ENCODE peak calls at places on chromosome 15, in five cellular contexts. One of them, this sample, is unnamed.

GRCh38 chr15:28984421-28985375 is 98.9 kb downstream of the APBA2 start:
- DNase-seq in endothelial cell of umbilical vein: no peak
- DNase-seq in Peyer's patch: no peak
- DNase-seq in A549: no peak
- DNase-seq in transverse colon: no peak
- DNase-seq in this sample: no peak

GRCh38 chr15:49471733-49472132 is 48.7 kb downstream of the FGF7 start:
- DNase-seq in endothelial cell of umbilical vein: no peak
- DNase-seq in transverse colon: peak; percentile 8
- DNase-seq in Peyer's patch: no peak
- DNase-seq in A549: no peak
- DNase-seq in this sample: no peak

GRCh38 chr15:81326466-81327212 is 2.7 kb upstream of the STARD5 start:
- DNase-seq in endothelial cell of umbilical vein: no peak
- DNase-seq in Peyer's patch: no peak
- DNase-seq in transverse colon: no peak
- DNase-seq in A549: no peak
- DNase-seq in this sample: no peak

GRCh38 chr15:69941206-69941605 is 156.5 kb downstream of the TLE3 start:
- DNase-seq in endothelial cell of umbilical vein: no peak
- DNase-seq in A549: no peak
- DNase-seq in transverse colon: no peak
- DNase-seq in Peyer's patch: no peak
- DNase-seq in this sample: no peak

GRCh38 chr15:38254065-38254883 is 1.6 kb downstream of the SPRED1 start:
- DNase-seq in Peyer's patch: peak; percentile 66
- DNase-seq in transverse colon: peak; percentile 62
- DNase-seq in A549: peak; percentile 31
- DNase-seq in endothelial cell of umbilical vein: peak; percentile 75
- DNase-seq in this sample: peak; percentile 53

GRCh38 chr15:40256642-40257235 is 17.9 kb downstream of the PAK6 start:
- DNase-seq in endothelial cell of umbilical vein: no peak
- DNase-seq in transverse colon: no peak
- DNase-seq in A549: no peak
- DNase-seq in Peyer's patch: no peak
- DNase-seq in this sample: no peak

GRCh38 chr15:41578736-41579383 is 19.8 kb downstream of the TYRO3 start:
- DNase-seq in transverse colon: no peak
- DNase-seq in Peyer's patch: no peak
- DNase-seq in endothelial cell of umbilical vein: no peak
- DNase-seq in A549: no peak
- DNase-seq in this sample: no peak

GRCh38 chr15:41661529-41662225 is 1.5 kb downstream of the MGA start:
- DNase-seq in Peyer's patch: peak; percentile 81
- DNase-seq in endothelial cell of umbilical vein: peak; percentile 75
- DNase-seq in transverse colon: peak; percentile 79
- DNase-seq in A549: peak; percentile 48
- DNase-seq in this sample: peak; percentile 70

GRCh38 chr15:63288778-63289378 is 11.5 kb downstream of the APH1B start:
- DNase-seq in endothelial cell of umbilical vein: peak; percentile 80
- DNase-seq in Peyer's patch: no peak
- DNase-seq in A549: peak; percentile 86
- DNase-seq in transverse colon: no peak
- DNase-seq in this sample: no peak

GRCh38 chr15:65101418-65101890 is 13.5 kb downstream of the UBAP1L start:
- DNase-seq in Peyer's patch: peak; percentile 28
- DNase-seq in A549: peak; percentile 68
- DNase-seq in endothelial cell of umbilical vein: peak; percentile 53
- DNase-seq in transverse colon: peak; percentile 83
- DNase-seq in this sample: peak; percentile 50

GRCh38 chr15:31317033-31317979 is 9.3 kb upstream of the KLF13 start:
- DNase-seq in endothelial cell of umbilical vein: no peak
- DNase-seq in A549: no peak
- DNase-seq in Peyer's patch: no peak
- DNase-seq in transverse colon: no peak
- DNase-seq in this sample: no peak

GRCh38 chr15:80695099-80695910 is at the start of gene ABHD17C:
- DNase-seq in endothelial cell of umbilical vein: peak; percentile 51
- DNase-seq in Peyer's patch: no peak
- DNase-seq in A549: peak; percentile 60
- DNase-seq in transverse colon: peak; percentile 74
- DNase-seq in this sample: peak; percentile 76

GRCh38 chr15:94265009-94265408 is 33.6 kb downstream of the MCTP2 start:
- DNase-seq in A549: no peak
- DNase-seq in endothelial cell of umbilical vein: no peak
- DNase-seq in Peyer's patch: no peak
- DNase-seq in transverse colon: no peak
- DNase-seq in this sample: no peak

GRCh38 chr15:69280783-69281182 is 17.9 kb upstream of the PAQR5 start:
- DNase-seq in Peyer's patch: no peak
- DNase-seq in A549: no peak
- DNase-seq in endothelial cell of umbilical vein: no peak
- DNase-seq in transverse colon: no peak
- DNase-seq in this sample: no peak

GRCh38 chr15:43230640-43231115 is 9.9 kb upstream of the EPB42 start:
- DNase-seq in endothelial cell of umbilical vein: no peak
- DNase-seq in transverse colon: no peak
- DNase-seq in A549: no peak
- DNase-seq in Peyer's patch: no peak
- DNase-seq in this sample: no peak

GRCh38 chr15:87498545-87498944 is 758.0 kb downstream of the NTRK3 start:
- DNase-seq in endothelial cell of umbilical vein: no peak
- DNase-seq in A549: no peak
- DNase-seq in transverse colon: no peak
- DNase-seq in Peyer's patch: no peak
- DNase-seq in this sample: no peak

GRCh38 chr15:57284535-57284934 is 91.8 kb upstream of the CGNL1 start:
- DNase-seq in Peyer's patch: no peak
- DNase-seq in transverse colon: no peak
- DNase-seq in endothelial cell of umbilical vein: no peak
- DNase-seq in A549: no peak
- DNase-seq in this sample: no peak

GRCh38 chr15:58369261-58369699 is 62.5 kb upstream of the LIPC start:
- DNase-seq in transverse colon: no peak
- DNase-seq in Peyer's patch: no peak
- DNase-seq in A549: no peak
- DNase-seq in endothelial cell of umbilical vein: no peak
- DNase-seq in this sample: no peak

DNA sequence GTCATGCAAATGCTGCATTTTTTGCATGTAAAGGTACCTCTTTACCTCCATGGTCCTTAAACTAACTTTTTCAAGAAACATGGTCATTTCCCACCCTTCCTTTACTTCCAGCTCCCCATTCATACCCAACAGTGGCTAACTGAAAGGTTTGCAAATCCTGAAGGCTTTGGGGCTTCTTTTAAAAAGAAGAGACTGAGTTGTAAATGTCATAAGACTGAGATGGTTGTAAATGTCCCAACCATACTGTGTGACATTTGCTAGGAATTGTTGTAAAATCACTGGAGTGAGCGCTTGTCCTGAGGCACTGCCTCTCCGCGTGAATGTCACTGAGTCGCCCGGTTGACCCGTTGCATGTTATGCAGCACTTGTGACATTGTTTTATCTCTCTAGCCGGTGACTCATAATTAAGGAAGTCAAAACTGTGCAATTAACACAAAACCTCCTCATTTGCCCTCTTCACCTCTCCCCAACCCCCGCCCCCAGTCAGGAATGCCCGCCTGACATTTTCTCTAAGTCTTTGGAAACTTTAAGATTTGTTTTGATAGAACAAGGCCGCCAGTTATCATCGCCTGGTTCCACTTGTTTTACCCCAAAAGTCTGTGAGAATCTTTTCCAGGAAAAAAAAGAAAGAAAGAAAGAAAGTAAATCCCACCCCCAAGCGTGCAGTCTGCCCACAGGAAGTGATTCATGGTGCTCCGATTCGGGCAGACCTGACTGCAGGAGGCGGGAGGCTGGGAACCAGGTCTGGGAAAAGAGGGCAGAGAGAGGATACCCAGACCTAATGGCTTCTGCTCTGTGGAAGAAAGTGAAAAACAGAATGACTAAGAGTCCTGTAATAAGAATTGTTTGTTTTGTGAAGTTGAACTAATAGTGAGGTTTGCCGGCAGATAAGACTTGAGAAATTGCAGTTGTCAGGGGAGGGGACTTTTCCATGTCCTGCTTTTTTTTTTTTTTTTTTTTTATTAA is 84.7 kb downstream of the SMAD3 start:
- DNase-seq in endothelial cell of umbilical vein: peak; percentile 99
- DNase-seq in A549: peak; percentile 97
- DNase-seq in Peyer's patch: no peak
- DNase-seq in transverse colon: peak; percentile 47
- DNase-seq in this sample: peak; percentile 62
- H3K4me3 ChIP-seq in endothelial cell of umbilical vein: peak overlapping the region; percentile 5
- H3K4me3 ChIP-seq in A549: peak overlapping the region; percentile 24
- H3K4me3 ChIP-seq in Peyer's patch: peak overlapping the region; percentile 20
- H3K4me3 ChIP-seq in transverse colon: no peak overlapping the region
- H3K4me3 ChIP-seq in this sample: no peak overlapping the region

GRCh38 chr15:74530771-74531143 is 10.3 kb upstream of the ARID3B start:
- DNase-seq in Peyer's patch: no peak
- DNase-seq in endothelial cell of umbilical vein: no peak
- DNase-seq in transverse colon: no peak
- DNase-seq in A549: no peak
- DNase-seq in this sample: no peak
- TF ChIP-seq POLR2A in Peyer's patch: no peak
- TF ChIP-seq POLR2A in endothelial cell of umbilical vein: no peak
- TF ChIP-seq POLR2A in transverse colon: no peak
- TF ChIP-seq POLR2A in A549: no peak
- TF ChIP-seq POLR2A in this sample: no peak

GRCh38 chr15:100349696-100350433 is 8.1 kb upstream of the ADAMTS17 start:
- DNase-seq in Peyer's patch: peak; percentile 71
- DNase-seq in endothelial cell of umbilical vein: peak; percentile 81
- DNase-seq in A549: peak; percentile 96
- DNase-seq in transverse colon: peak; percentile 95
- DNase-seq in this sample: peak; percentile 95
- H3K27ac ChIP-seq in Peyer's patch: peak overlapping the region; percentile 87
- H3K27ac ChIP-seq in endothelial cell of umbilical vein: no peak overlapping the region
- H3K27ac ChIP-seq in A549: peak overlapping the region; percentile 90
- H3K27ac ChIP-seq in transverse colon: peak overlapping the region; percentile 97
- H3K27ac ChIP-seq in this sample: peak overlapping the region; percentile 93

DNA sequence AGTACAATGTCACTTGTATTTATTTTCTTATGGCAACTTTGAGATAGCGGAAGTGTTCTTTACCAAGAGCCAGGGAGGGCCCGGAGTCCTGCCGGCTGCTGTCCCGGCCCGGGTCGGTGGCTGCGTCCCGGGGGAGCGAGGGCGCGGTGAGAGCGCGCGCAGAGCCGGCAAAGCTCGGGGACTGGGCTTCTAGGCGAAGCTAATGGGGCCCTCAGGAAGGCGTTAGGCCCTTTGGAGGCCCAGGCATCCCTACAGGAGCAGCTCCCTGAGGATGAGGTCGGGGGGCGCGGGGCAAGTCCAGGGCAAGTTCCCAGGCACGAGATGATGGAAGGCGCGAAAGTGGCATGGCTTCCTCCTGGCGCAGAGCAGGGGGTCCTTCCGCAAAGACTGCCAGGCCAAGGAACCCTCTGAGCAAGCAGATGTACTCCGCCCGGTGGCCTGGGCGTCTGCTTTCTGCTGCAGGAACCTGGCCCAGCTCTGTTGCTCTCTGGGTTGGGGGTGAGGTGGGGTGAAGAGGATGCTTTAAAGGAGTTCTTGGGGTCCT is 13.1 kb downstream of the NR2F2 start:
- DNase-seq in Peyer's patch: no peak
- DNase-seq in transverse colon: no peak
- DNase-seq in A549: no peak
- DNase-seq in endothelial cell of umbilical vein: peak; percentile 36
- DNase-seq in this sample: no peak
- H3K4me3 ChIP-seq in Peyer's patch: peak overlapping the region; percentile 43
- H3K4me3 ChIP-seq in transverse colon: no peak overlapping the region
- H3K4me3 ChIP-seq in A549: no peak overlapping the region
- H3K4me3 ChIP-seq in endothelial cell of umbilical vein: peak overlapping the region; percentile 99
- H3K4me3 ChIP-seq in this sample: peak overlapping the region; percentile 89

GRCh38 chr15:66402885-66403284 is 16.2 kb downstream of the MAP2K1 start:
- DNase-seq in endothelial cell of umbilical vein: no peak
- DNase-seq in Peyer's patch: no peak
- DNase-seq in transverse colon: no peak
- DNase-seq in A549: no peak
- DNase-seq in this sample: no peak
- TF ChIP-seq POLR2A in endothelial cell of umbilical vein: no peak
- TF ChIP-seq POLR2A in Peyer's patch: no peak
- TF ChIP-seq POLR2A in transverse colon: no peak
- TF ChIP-seq POLR2A in A549: no peak
- TF ChIP-seq POLR2A in this sample: no peak

DNA sequence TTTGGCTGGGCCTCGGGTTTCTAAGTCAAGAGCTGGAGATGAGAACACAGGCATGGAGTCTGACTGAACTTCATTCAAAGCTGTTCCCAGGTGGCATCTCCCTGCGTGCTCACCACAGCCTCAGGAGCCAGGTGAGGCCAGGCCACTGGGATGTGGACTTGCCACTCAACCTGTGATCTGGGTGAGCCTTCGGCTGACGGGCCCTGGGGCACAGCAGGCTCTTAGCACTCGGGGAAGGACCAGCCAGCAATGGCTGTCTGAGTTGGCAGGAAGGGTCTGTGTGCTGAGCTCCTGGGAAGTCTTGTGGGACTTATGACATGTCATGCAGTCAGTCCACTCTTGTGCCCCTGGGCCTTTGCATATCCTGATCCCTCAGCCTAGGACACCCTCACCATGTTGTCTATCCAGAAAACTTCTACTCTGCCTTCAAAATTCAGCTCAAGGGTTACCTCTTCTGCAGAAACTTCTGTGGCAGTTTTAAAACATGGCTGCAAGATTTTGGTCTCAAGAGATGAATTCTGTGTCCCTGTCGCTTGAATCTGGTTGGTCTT is 21.9 kb downstream of the CRABP1 start:
- DNase-seq in endothelial cell of umbilical vein: no peak
- DNase-seq in A549: no peak
- DNase-seq in Peyer's patch: no peak
- DNase-seq in transverse colon: no peak
- DNase-seq in this sample: no peak
- H3K27ac ChIP-seq in endothelial cell of umbilical vein: no peak overlapping the region
- H3K27ac ChIP-seq in A549: no peak overlapping the region
- H3K27ac ChIP-seq in Peyer's patch: no peak overlapping the region
- H3K27ac ChIP-seq in transverse colon: no peak overlapping the region
- H3K27ac ChIP-seq in this sample: no peak overlapping the region

GRCh38 chr15:84603630-84604379 is 3.0 kb downstream of the ZSCAN2 start:
- DNase-seq in transverse colon: no peak
- DNase-seq in Peyer's patch: no peak
- DNase-seq in A549: no peak
- DNase-seq in endothelial cell of umbilical vein: no peak
- DNase-seq in this sample: no peak
- H3K4me3 ChIP-seq in transverse colon: no peak overlapping the region
- H3K4me3 ChIP-seq in Peyer's patch: no peak overlapping the region
- H3K4me3 ChIP-seq in A549: no peak overlapping the region
- H3K4me3 ChIP-seq in endothelial cell of umbilical vein: no peak overlapping the region
- H3K4me3 ChIP-seq in this sample: no peak overlapping the region

DNA sequence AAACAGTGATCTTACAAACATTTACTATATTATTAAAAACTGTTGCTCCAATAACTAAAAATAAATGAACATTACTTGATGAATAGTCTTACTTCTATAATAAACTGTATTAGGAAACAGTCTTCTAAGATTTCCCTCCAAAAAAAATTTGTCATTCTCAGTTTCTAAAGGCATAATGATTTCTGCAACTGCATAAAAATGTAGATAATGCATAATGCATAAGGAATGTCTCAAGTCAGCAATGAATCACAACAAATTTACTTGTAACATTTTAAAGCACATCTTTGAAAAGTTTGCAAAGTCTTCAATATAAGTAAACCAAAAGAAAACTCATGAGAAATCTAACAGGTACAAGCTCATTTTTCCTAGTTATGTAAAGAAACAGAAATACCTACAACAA is 113.5 kb downstream of the VPS13C start:
- DNase-seq in A549: no peak
- DNase-seq in transverse colon: no peak
- DNase-seq in Peyer's patch: no peak
- DNase-seq in endothelial cell of umbilical vein: no peak
- DNase-seq in this sample: no peak
- TF ChIP-seq POLR2A in A549: no peak
- TF ChIP-seq POLR2A in transverse colon: no peak
- TF ChIP-seq POLR2A in Peyer's patch: no peak
- TF ChIP-seq POLR2A in endothelial cell of umbilical vein: no peak
- TF ChIP-seq POLR2A in this sample: no peak

GRCh38 chr15:74610302-74610951 is 5.2 kb upstream of the CLK3 start:
- DNase-seq in A549: no peak
- DNase-seq in Peyer's patch: no peak
- DNase-seq in transverse colon: no peak
- DNase-seq in endothelial cell of umbilical vein: no peak
- DNase-seq in this sample: no peak
- H3K27ac ChIP-seq in A549: no peak overlapping the region
- H3K27ac ChIP-seq in Peyer's patch: no peak overlapping the region
- H3K27ac ChIP-seq in transverse colon: no peak overlapping the region
- H3K27ac ChIP-seq in endothelial cell of umbilical vein: no peak overlapping the region
- H3K27ac ChIP-seq in this sample: no peak overlapping the region